ENCODE peak calls at places on chromosome 21, in nine cellular contexts. S is right lobe of liver; X is pancreas; J is stimulated activated CD4-positive, alpha-beta T cell treated with anti-CD3 and anti-CD28 coated beads, Interleukin-4, amount 100 ng/mL, for 24 hours; U is endodermal cell; T is colonic mucosa; F is HTR-8/SVneo; C is T-helper 9 cell; E is stimulated activated CD8-positive, alpha-beta memory T cell treated with anti-CD3 and anti-CD28 coated beads, Interleukin-7, amount 100 ng/mL, for 48 hours. D is an unnamed sample.

GRCh38 chr21:42518626-42519025 is 5.0 kb downstream of the SLC37A1 start:
- DNase-seq in F (no peak), C (no peak), X (no peak), U (no peak), T (no peak), J (no peak), E (no peak), S (no peak), D (no peak)

GRCh38 chr21:44089001-44089911 is 17.9 kb upstream of the PWP2 start:
- DNase-seq in S (no peak), E (no peak), U (no peak), F (no peak), T (peak), X (no peak), C (peak), J (peak), D (peak)

GRCh38 chr21:33035147-33035546 is 9.4 kb downstream of the OLIG2 start:
- DNase-seq in X (no peak), C (no peak), J (no peak), F (no peak), S (no peak), E (no peak), T (no peak), U (no peak), D (no peak)

GRCh38 chr21:44947111-44947929 is 7.5 kb downstream of the SLX9 start:
- DNase-seq in T (no peak), C (no peak), U (peak), E (no peak), J (no peak), F (no peak), S (no peak), X (no peak), D (peak)

GRCh38 chr21:46354046-46354445 is 30.1 kb downstream of the PCNT start:
- DNase-seq in U (no peak), J (no peak), F (no peak), X (no peak), T (no peak), S (no peak), C (no peak), E (no peak), D (no peak)

GRCh38 chr21:33936221-33937038 is 20.8 kb upstream of the ATP5PO start:
- DNase-seq in E (no peak), J (no peak), S (no peak), U (peak), C (peak), F (no peak), X (no peak), T (no peak), D (no peak)

GRCh38 chr21:45971487-45972352 is 9.8 kb upstream of the COL6A1 start:
- DNase-seq in T (no peak), F (no peak), C (no peak), U (peak), E (no peak), J (no peak), S (no peak), X (no peak), D (no peak)

GRCh38 chr21:31566611-31567010 is 92.9 kb upstream of the SOD1 start:
- DNase-seq in T (no peak), U (peak), S (no peak), C (no peak), F (no peak), J (no peak), E (no peak), X (no peak), D (no peak)

GRCh38 chr21:20720623-20721022 is 277.6 kb upstream of the NCAM2 start:
- DNase-seq in T (no peak), U (no peak), S (no peak), J (no peak), X (no peak), C (no peak), E (no peak), F (peak), D (no peak)

GRCh38 chr21:28761709-28762356 is 230.8 kb downstream of the LTN1 start:
- DNase-seq in F (no peak), T (no peak), J (no peak), X (no peak), C (no peak), S (no peak), U (no peak), E (no peak), D (no peak)

GRCh38 chr21:45977396-45977795 is 4.2 kb upstream of the COL6A1 start:
- DNase-seq in J (no peak), E (no peak), F (no peak), S (no peak), T (no peak), X (peak), U (peak), C (no peak), D (no peak)

GRCh38 chr21:21210552-21210951 is 212.3 kb downstream of the NCAM2 start:
- DNase-seq in J (no peak), T (no peak), F (no peak), X (no peak), C (no peak), S (no peak), U (no peak), E (no peak), D (peak)

GRCh38 chr21:36120304-36120902 is 14.5 kb upstream of the CBR3 start:
- DNase-seq in F (no peak), T (peak), E (no peak), S (no peak), J (no peak), X (no peak), U (no peak), C (no peak), D (no peak)

GRCh38 chr21:39377444-39378050 is 28.7 kb upstream of the HMGN1 start:
- DNase-seq in C (no peak), F (no peak), J (no peak), T (no peak), X (no peak), U (peak), S (no peak), E (no peak), D (peak)